ENCODE peak calls at places on chromosomes 13 and 19, in eight cellular contexts. O is suprapubic skin; E is colonic mucosa; U is HCT116; M is psoas muscle; R is SJSA1; D is hepatocyte; J is CD8-positive, alpha-beta memory T cell. Z is an unnamed sample.
A peak's percentile ranks its signal among the peaks of the same experiment; 100 is the strongest.

GRCh38 chr19:9155591-9155990 is 15.4 kb downstream of the ZNF317 start:
- DNase-seq in O (no peak), E (no peak), U (no peak), M (no peak), R (no peak), D (no peak), J (no peak), Z (no peak)

GRCh38 chr19:23260956-23261355 is 10.8 kb upstream of the ZNF724 start:
- DNase-seq in O (no peak), E (no peak), U (no peak), M (no peak), R (no peak), D (no peak), J (no peak), Z (no peak)

GRCh38 chr13:37076818-37077217 is 17.3 kb upstream of the SUPT20H start:
- DNase-seq in O (no peak), E (no peak), U (no peak), M (no peak), R (no peak), D (no peak), J (no peak), Z (no peak)

GRCh38 chr19:9757544-9758501 is 10.7 kb downstream of the ZNF846 start:
- DNase-seq in O (no peak), E (no peak), U (no peak), M (no peak), R (no peak), D (no peak), J (no peak), Z (no peak)

GRCh38 chr19:1852294-1852646 is 4.0 kb upstream of the REXO1 start:
- DNase-seq in O (no peak), E (no peak), U (no peak), M (peak; percentile 12), R (no peak), D (no peak), J (no peak), Z (no peak)

GRCh38 chr13:85529216-85529590 is 270.0 kb downstream of the SLITRK6 start:
- DNase-seq in O (no peak), E (no peak), U (no peak), M (no peak), R (no peak), D (no peak), J (no peak), Z (no peak)

GRCh38 chr19:12769689-12770088 is 5.7 kb downstream of the HOOK2 start:
- DNase-seq in O (no peak), E (peak; percentile 59), U (no peak), M (no peak), R (no peak), D (peak; percentile 50), J (peak; percentile 72), Z (peak; percentile 55)

GRCh38 chr19:9818175-9818733 is 625 bp downstream of the FBXL12 start:
- DNase-seq in O (no peak), E (no peak), U (no peak), M (no peak), R (no peak), D (no peak), J (no peak), Z (peak; percentile 21)

GRCh38 chr13:44899967-44900366 is 89.3 kb downstream of the NUFIP1 start:
- DNase-seq in O (no peak), E (no peak), U (no peak), M (no peak), R (no peak), D (no peak), J (no peak), Z (peak; percentile 58)

GRCh38 chr13:50393641-50394040 is 378.4 kb downstream of the KCNRG start:
- DNase-seq in O (no peak), E (no peak), U (no peak), M (no peak), R (no peak), D (no peak), J (no peak), Z (no peak)

GRCh38 chr19:28633223-28634030 is 579.5 kb downstream of the UQCRFS1 start:
- DNase-seq in O (no peak), E (peak; percentile 57), U (no peak), M (peak; percentile 41), R (no peak), D (peak; percentile 57), J (no peak), Z (peak; percentile 57)

GRCh38 chr19:54391589-54392061 is 23.6 kb upstream of the TTYH1 start:
- DNase-seq in O (no peak), E (no peak), U (no peak), M (no peak), R (no peak), D (no peak), J (no peak), Z (no peak)

GRCh38 chr13:113616281-113616906 is 31.8 kb downstream of the TFDP1 start:
- DNase-seq in O (no peak), E (no peak), U (no peak), M (no peak), R (no peak), D (peak; percentile 54), J (no peak), Z (no peak)

GRCh38 chr13:45372189-45373115 is 31.5 kb upstream of the TPT1 start:
- DNase-seq in O (no peak), E (no peak), U (no peak), M (no peak), R (no peak), D (no peak), J (peak; percentile 4), Z (peak; percentile 49)

GRCh38 chr13:73158851-73159250 is 100.0 kb downstream of the KLF5 start:
- DNase-seq in O (no peak), E (no peak), U (no peak), M (no peak), R (no peak), D (no peak), J (no peak), Z (no peak)

GRCh38 chr19:34313188-34313587 is 51.8 kb upstream of the GPI start:
- DNase-seq in O (no peak), E (peak; percentile 72), U (no peak), M (no peak), R (no peak), D (peak; percentile 30), J (no peak), Z (peak; percentile 46)
- H3K4me3 ChIP-seq in O (no peak overlapping the region), E (no peak overlapping the region), U (no peak overlapping the region), M (no peak overlapping the region), R (no peak overlapping the region), D (no peak overlapping the region), J (no peak overlapping the region), Z (no peak overlapping the region)

GRCh38 chr13:51665456-51665855 is 81.2 kb downstream of the WDFY2 start:
- DNase-seq in O (no peak), E (no peak), U (no peak), M (no peak), R (no peak), D (no peak), J (no peak), Z (no peak)
- H3K4me1 ChIP-seq in O (peaks cover 42% of the 10 kb centered on the region), E (no peaks in the 10 kb centered on the region), U (no peaks in the 10 kb centered on the region), M (no peaks in the 10 kb centered on the region), R (peaks cover 49% of the 10 kb centered on the region), D (peaks cover 19% of the 10 kb centered on the region), J (no peaks in the 10 kb centered on the region), Z (no peaks in the 10 kb centered on the region)

GRCh38 chr19:51161266-51161665 is 19.2 kb downstream of the SIGLEC7 start:
- DNase-seq in O (no peak), E (no peak), U (no peak), M (no peak), R (no peak), D (no peak), J (no peak), Z (no peak)

GRCh38 chr19:51156710-51157109 is 14.6 kb downstream of the SIGLEC7 start:
- DNase-seq in O (no peak), E (no peak), U (no peak), M (no peak), R (no peak), D (peak; percentile 17), J (no peak), Z (no peak)

GRCh38 chr19:51157265-51157664 is 15.2 kb downstream of the SIGLEC7 start:
- DNase-seq in O (no peak), E (no peak), U (no peak), M (no peak), R (no peak), D (no peak), J (no peak), Z (no peak)

GRCh38 chr19:51158474-51159129 is 16.5 kb downstream of the SIGLEC7 start:
- DNase-seq in O (no peak), E (peak; percentile 64), U (peak; percentile 36), M (peak; percentile 41), R (no peak), D (peak; percentile 47), J (peak; percentile 75), Z (peak; percentile 33)

DNA sequence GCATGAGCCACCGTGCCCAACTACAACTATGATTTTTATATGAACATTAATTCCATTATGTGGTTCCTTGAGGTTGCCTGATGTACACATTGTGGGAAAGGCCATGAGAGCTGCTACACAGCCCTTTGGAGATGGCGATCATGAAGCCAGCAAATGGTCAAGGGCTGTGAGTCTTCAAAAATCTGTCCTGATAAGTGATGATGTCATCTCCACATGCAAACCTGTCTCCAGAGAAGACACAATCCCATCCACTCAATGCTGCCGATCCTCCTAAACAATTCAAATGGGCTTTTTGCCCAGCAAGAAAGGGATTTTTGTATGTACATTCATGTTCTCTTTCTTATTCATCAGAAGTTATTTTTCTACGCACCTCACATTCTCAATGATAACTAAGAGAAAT is 17.6 kb downstream of the SIGLEC7 start:
- DNase-seq in O (no peak), E (no peak), U (no peak), M (no peak), R (no peak), D (no peak), J (no peak), Z (no peak)
- H3K27me3 ChIP-seq in O (peaks cover 2% of the 10 kb centered on the region), E (no peaks in the 10 kb centered on the region), U (no peaks in the 10 kb centered on the region), M (no peaks in the 10 kb centered on the region), R (peaks cover 10% of the 10 kb centered on the region), D (peaks cover 3% of the 10 kb centered on the region), J (no peaks in the 10 kb centered on the region), Z (no peaks in the 10 kb centered on the region)

DNA sequence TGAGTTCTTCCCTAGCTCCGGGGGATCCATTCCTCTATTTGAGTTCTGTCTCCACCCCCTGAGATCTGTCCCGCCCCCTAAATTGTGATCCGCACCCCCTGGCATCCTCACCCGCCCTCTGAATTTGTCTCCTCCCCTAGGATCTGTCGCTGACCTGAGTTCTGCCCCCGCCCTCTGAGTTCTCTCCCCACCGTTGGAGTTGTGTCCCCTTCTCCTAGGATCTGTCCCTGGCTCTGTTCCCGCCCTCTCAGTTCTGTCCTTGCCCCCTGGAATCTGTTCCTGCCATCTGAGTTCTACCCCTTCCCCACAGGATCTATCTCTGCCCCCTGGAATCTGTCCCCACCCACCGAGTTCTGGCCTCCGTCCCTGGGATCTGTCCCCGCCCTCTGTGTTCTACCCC is 1.0 kb upstream of the SLC17A7 start:
- DNase-seq in O (peak; percentile 86), E (no peak), U (no peak), M (peak; percentile 66), R (no peak), D (no peak), J (no peak), Z (no peak)
- H3K4me3 ChIP-seq in O (peak overlapping the region; percentile 78), E (peak overlapping the region; percentile 79), U (peak overlapping the region; percentile 63), M (peak overlapping the region; percentile 77), R (no peak overlapping the region), D (no peak overlapping the region), J (no peak overlapping the region), Z (peak overlapping the region; percentile 8)

DNA sequence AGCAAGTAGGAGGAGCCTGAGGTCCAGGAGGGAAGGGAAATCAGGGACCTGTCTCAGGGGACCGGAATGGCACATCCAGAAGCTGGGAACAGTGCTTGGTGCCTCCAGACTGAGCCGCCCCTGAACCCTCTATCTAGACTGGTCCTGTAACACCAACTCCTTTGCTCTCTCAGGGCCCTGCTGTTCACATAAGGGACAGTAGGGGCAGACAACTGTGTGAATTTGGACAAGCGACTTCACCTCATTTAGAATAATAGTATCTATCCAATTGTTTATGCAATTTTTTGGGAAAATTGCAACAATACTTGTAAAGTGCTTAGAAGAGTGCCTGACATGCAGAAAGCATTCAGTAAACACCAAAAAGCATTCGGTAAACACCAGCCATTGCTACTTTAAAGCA is 14.0 kb downstream of the SYMPK start:
- DNase-seq in O (no peak), E (no peak), U (no peak), M (no peak), R (no peak), D (no peak), J (peak; percentile 15), Z (no peak)
- H3K4me1 ChIP-seq in O (no peaks in the 10 kb centered on the region), E (no peaks in the 10 kb centered on the region), U (no peaks in the 10 kb centered on the region), M (no peaks in the 10 kb centered on the region), R (no peaks in the 10 kb centered on the region), D (no peaks in the 10 kb centered on the region), J (no peaks in the 10 kb centered on the region), Z (no peaks in the 10 kb centered on the region)